ENCODE peak calls at places on chromosomes 1 and 21, in four cellular contexts. One of them, this sample, is unnamed.

GRCh38 chr1:201192478-201192804 is 1.8 kb downstream of the IGFN1 start:
- DNase-seq in RWPE1: no peak
- DNase-seq in hepatocyte: no peak
- DNase-seq in brain microvascular endothelial cell: no peak
- DNase-seq in this sample: no peak

GRCh38 chr21:35016071-35016470 is 33.0 kb downstream of the RUNX1 start:
- DNase-seq in brain microvascular endothelial cell: no peak
- DNase-seq in RWPE1: no peak
- DNase-seq in hepatocyte: no peak
- DNase-seq in this sample: no peak

GRCh38 chr1:75765697-75766355 is 20.2 kb upstream of the RABGGTB start:
- DNase-seq in RWPE1: peak
- DNase-seq in brain microvascular endothelial cell: peak
- DNase-seq in hepatocyte: peak
- DNase-seq in this sample: peak

GRCh38 chr1:180415985-180416633 is 86.3 kb downstream of the ACBD6 start:
- DNase-seq in RWPE1: peak
- DNase-seq in hepatocyte: peak
- DNase-seq in brain microvascular endothelial cell: no peak
- DNase-seq in this sample: peak

GRCh38 chr1:225427249-225428065 is at the start of gene LBR:
- DNase-seq in brain microvascular endothelial cell: no peak
- DNase-seq in RWPE1: peak
- DNase-seq in hepatocyte: peak
- DNase-seq in this sample: no peak

GRCh38 chr1:235883261-235883927 is 16.7 kb upstream of the LYST start:
- DNase-seq in RWPE1: peak
- DNase-seq in brain microvascular endothelial cell: peak
- DNase-seq in hepatocyte: peak
- DNase-seq in this sample: peak

GRCh38 chr21:37527716-37528115 is 161.1 kb downstream of the DYRK1A start:
- DNase-seq in hepatocyte: no peak
- DNase-seq in RWPE1: no peak
- DNase-seq in brain microvascular endothelial cell: no peak
- DNase-seq in this sample: no peak

GRCh38 chr1:82783025-82783424 is 982.3 kb downstream of the ADGRL2 start:
- DNase-seq in RWPE1: no peak
- DNase-seq in brain microvascular endothelial cell: no peak
- DNase-seq in hepatocyte: no peak
- DNase-seq in this sample: no peak

GRCh38 chr21:21383126-21383525 is 384.9 kb downstream of the NCAM2 start:
- DNase-seq in hepatocyte: no peak
- DNase-seq in brain microvascular endothelial cell: peak
- DNase-seq in RWPE1: no peak
- DNase-seq in this sample: no peak

GRCh38 chr1:36365310-36365895 is 20.3 kb downstream of the STK40 start:
- DNase-seq in brain microvascular endothelial cell: no peak
- DNase-seq in RWPE1: no peak
- DNase-seq in hepatocyte: no peak
- DNase-seq in this sample: no peak

GRCh38 chr1:163747855-163748254 is 426.1 kb downstream of the NUF2 start:
- DNase-seq in RWPE1: no peak
- DNase-seq in hepatocyte: no peak
- DNase-seq in brain microvascular endothelial cell: no peak
- DNase-seq in this sample: no peak

GRCh38 chr21:45986316-45987051 is 4.9 kb downstream of the COL6A1 start:
- DNase-seq in RWPE1: no peak
- DNase-seq in brain microvascular endothelial cell: no peak
- DNase-seq in hepatocyte: no peak
- DNase-seq in this sample: no peak

GRCh38 chr1:223776826-223777454 is 64.6 kb downstream of the CAPN2 start:
- DNase-seq in RWPE1: no peak
- DNase-seq in hepatocyte: peak
- DNase-seq in brain microvascular endothelial cell: no peak
- DNase-seq in this sample: no peak

GRCh38 chr1:185138146-185138545 is 18.6 kb downstream of the TRMT1L start:
- DNase-seq in RWPE1: no peak
- DNase-seq in brain microvascular endothelial cell: no peak
- DNase-seq in hepatocyte: no peak
- DNase-seq in this sample: no peak

GRCh38 chr1:152344463-152344862 is 15.3 kb downstream of the FLG2 start:
- DNase-seq in hepatocyte: no peak
- DNase-seq in brain microvascular endothelial cell: no peak
- DNase-seq in RWPE1: no peak
- DNase-seq in this sample: no peak

GRCh38 chr21:45259206-45259795 is 28.4 kb downstream of the POFUT2 start:
- DNase-seq in RWPE1: no peak
- DNase-seq in hepatocyte: no peak
- DNase-seq in brain microvascular endothelial cell: no peak
- DNase-seq in this sample: no peak

GRCh38 chr1:202630541-202630940 is 79.7 kb downstream of the SYT2 start:
- DNase-seq in brain microvascular endothelial cell: no peak
- DNase-seq in RWPE1: no peak
- DNase-seq in hepatocyte: no peak
- DNase-seq in this sample: no peak

GRCh38 chr1:148353461-148354283 is 129.4 kb downstream of the PPIAL4G start:
- DNase-seq in RWPE1: peak
- DNase-seq in brain microvascular endothelial cell: peak
- DNase-seq in hepatocyte: peak
- DNase-seq in this sample: peak

GRCh38 chr1:7427066-7427465 is 344.0 kb upstream of the VAMP3 start:
- DNase-seq in brain microvascular endothelial cell: no peak
- DNase-seq in hepatocyte: no peak
- DNase-seq in RWPE1: no peak
- DNase-seq in this sample: peak

GRCh38 chr1:71101839-71102376 is 21.1 kb upstream of the ZRANB2 start:
- DNase-seq in hepatocyte: no peak
- DNase-seq in brain microvascular endothelial cell: no peak
- DNase-seq in RWPE1: no peak
- DNase-seq in this sample: no peak

GRCh38 chr1:230490436-230490835 is 64.3 kb upstream of the PGBD5 start:
- DNase-seq in hepatocyte: no peak
- DNase-seq in brain microvascular endothelial cell: no peak
- DNase-seq in RWPE1: no peak
- DNase-seq in this sample: no peak

GRCh38 chr1:206735553-206736031 is 35.0 kb upstream of the IL19 start:
- DNase-seq in hepatocyte: no peak
- DNase-seq in RWPE1: no peak
- DNase-seq in brain microvascular endothelial cell: peak
- DNase-seq in this sample: peak

GRCh38 chr1:164611754-164612642 is 53.0 kb downstream of the PBX1 start:
- DNase-seq in brain microvascular endothelial cell: peak
- DNase-seq in RWPE1: peak
- DNase-seq in hepatocyte: peak
- DNase-seq in this sample: peak

This sample was measured in hepatic stellate cell.